ENCODE peak calls at places on chromosomes 12 and 14, in four cellular contexts. C is adrenal gland, Z is tibial artery, W is fibroblast of lung. D is an unnamed sample. For H3K27me3, the result is how much of the 10 kb centered on the place peaks cover.

GRCh38 chr12:130280226-130280625 is 57.5 kb upstream of the PIWIL1 start:
- DNase-seq in W (no peak), Z (no peak), C (no peak), D (no peak)

GRCh38 chr14:95185452-95186392 is 28.4 kb upstream of the DICER1 start:
- DNase-seq in W (peak), C (peak), Z (no peak), D (peak)

GRCh38 chr12:2154050-2154449 is 101.3 kb downstream of the CACNA1C start:
- DNase-seq in C (no peak), W (peak), Z (no peak), D (no peak)

GRCh38 chr14:20421267-20421666 is 8.0 kb upstream of the TEP1 start:
- DNase-seq in C (no peak), Z (no peak), W (no peak), D (no peak)

GRCh38 chr12:26939192-26939832 is 1.0 kb downstream of the FGFR1OP2 start:
- DNase-seq in Z (no peak), C (no peak), W (peak), D (no peak)

GRCh38 chr12:121089031-121089812 is 43.5 kb upstream of the P2RX7 start:
- DNase-seq in C (peak), Z (no peak), W (no peak), D (no peak)

GRCh38 chr12:92075425-92075891 is 70.2 kb downstream of the BTG1 start:
- DNase-seq in C (no peak), Z (no peak), W (peak), D (no peak)

GRCh38 chr14:95513261-95513660 is 3.2 kb downstream of the SYNE3 start:
- DNase-seq in Z (no peak), W (no peak), C (no peak), D (no peak)

GRCh38 chr14:93332032-93332852 is 594 bp downstream of the BTBD7 start:
- DNase-seq in C (peak), Z (peak), W (peak), D (peak)

GRCh38 chr12:50104614-50105366 is 982 bp downstream of the GPD1 start:
- DNase-seq in Z (no peak), W (no peak), C (no peak), D (no peak)

GRCh38 chr14:76812093-76812421 is 625 bp downstream of the ANGEL1 start:
- DNase-seq in C (no peak), W (no peak), Z (no peak), D (no peak)

GRCh38 chr14:73567951-73568885 is 795 bp upstream of the ACOT2 start:
- DNase-seq in C (no peak), Z (no peak), W (peak), D (no peak)

DNA sequence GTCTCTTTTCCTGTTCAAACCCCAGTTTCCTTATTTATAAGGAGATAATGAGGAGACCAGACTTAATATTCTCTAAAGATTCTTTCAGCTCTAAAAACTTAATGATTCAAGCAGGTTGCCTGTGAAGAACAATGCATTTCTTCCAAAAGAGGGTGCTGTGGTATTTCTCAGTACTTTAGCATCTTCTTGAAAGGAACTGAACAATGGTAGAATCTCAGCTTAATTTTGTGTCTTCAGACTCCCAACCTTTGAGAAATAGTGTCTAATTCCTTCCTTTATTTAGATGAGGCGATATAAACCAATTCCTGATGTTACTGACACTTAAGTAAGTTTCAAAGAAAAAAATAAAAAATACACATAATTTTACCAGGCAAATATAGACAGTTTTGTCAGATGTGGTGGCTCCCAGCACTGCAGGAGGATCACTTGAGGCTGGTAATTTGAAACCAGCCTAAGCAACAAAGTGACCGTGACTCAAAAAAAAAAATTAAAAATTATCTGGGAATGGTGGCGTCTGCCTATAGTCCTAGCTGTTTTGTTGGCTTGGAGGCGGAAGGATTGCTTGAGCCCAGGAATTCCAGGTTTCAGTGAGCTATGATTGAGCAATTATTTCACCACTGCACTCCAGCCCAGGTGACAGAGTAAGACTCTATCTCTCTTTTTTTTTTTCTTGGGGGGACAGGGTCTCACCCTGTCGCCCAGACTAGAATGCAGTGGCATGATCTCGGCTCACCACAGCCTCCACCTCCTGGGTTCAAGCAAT is 76.9 kb upstream of the PSMA6 start:
- DNase-seq in C (no peak), Z (no peak), W (peak), D (no peak)
- TF ChIP-seq CTCF in C (peak), Z (peak), W (peak), D (no peak)

GRCh38 chr14:37583358-37584210 is 11.5 kb downstream of the FOXA1 start:
- DNase-seq in Z (no peak), W (no peak), C (no peak), D (peak)
- H3K4me3 ChIP-seq in Z (no peak), W (no peak), C (no peak), D (no peak)

DNA sequence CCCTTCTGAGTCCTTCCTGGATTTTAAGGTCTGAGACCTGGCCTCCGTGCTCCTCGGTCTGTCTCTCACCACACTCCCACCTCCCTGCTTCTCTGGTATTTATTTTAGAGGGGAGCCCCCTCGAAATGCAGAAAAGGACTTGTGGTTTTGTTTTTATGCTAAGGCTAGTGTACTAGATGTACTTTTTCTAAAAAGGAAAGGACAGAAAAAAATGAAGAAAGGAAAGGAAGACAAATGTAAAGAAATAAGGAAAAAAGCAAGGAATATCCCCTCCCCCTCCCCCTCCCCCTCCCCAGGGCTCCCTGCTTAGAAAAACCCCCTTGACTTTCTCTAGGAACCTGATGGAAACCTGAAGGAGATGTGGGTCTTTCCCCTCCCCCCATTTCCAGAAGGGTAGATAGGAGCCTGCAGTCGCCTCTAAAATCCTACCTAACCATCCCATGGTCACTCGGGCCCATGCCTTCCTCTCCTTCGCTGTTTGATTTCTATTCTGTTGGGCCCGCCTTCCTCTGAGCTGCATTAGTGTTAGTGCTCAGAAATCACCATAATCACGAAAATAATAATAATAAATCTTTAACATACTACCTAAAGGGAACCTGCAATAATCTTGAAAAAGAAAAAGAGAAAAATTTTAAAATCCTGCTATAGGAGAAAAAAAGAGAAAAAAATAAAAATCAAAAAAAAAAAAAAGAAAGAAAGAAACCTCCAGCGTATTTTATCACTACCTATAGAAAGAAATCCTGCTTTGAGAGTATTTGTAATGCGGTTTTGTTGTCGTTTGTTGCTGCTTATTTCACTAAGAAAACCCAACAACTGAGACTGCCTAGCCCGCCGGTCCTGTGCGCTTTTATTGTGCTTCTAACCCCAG is 3.1 kb downstream of the HOXC8 start:
- DNase-seq in W (no peak), Z (no peak), C (no peak), D (no peak)
- H3K27me3 ChIP-seq in W (half or more), Z (under half), C (under half), D (under half)

GRCh38 chr12:125533434-125534029 is 468.3 kb downstream of the AACS start:
- DNase-seq in W (peak), C (peak), Z (no peak), D (no peak)
- TF ChIP-seq CTCF in W (no peak), C (peak), Z (no peak), D (peak)

GRCh38 chr14:47346849-47347248 is 328.6 kb downstream of the MDGA2 start:
- DNase-seq in W (no peak), Z (no peak), C (no peak), D (no peak)
- H3K4me3 ChIP-seq in W (no peak), Z (no peak), C (no peak), D (no peak)

GRCh38 chr12:81950871-81951270 is 191.7 kb upstream of the PPFIA2 start:
- DNase-seq in C (no peak), Z (no peak), W (no peak), D (no peak)
- H3K27me3 ChIP-seq in C (under half), Z (under half), W (under half), D (under half)

GRCh38 chr14:105168496-105168978 is at the start of gene JAG2:
- DNase-seq in Z (no peak), W (peak), C (no peak), D (peak)

GRCh38 chr14:105167303-105168092 is 1.1 kb downstream of the JAG2 start:
- DNase-seq in C (no peak), W (no peak), Z (no peak), D (peak)

GRCh38 chr14:105169776-105170655 is 1.4 kb upstream of the JAG2 start:
- DNase-seq in C (no peak), W (no peak), Z (no peak), D (no peak)

GRCh38 chr14:105168093-105168420 is 519 bp downstream of the JAG2 start:
- DNase-seq in C (no peak), W (no peak), Z (no peak), D (no peak)

DNA sequence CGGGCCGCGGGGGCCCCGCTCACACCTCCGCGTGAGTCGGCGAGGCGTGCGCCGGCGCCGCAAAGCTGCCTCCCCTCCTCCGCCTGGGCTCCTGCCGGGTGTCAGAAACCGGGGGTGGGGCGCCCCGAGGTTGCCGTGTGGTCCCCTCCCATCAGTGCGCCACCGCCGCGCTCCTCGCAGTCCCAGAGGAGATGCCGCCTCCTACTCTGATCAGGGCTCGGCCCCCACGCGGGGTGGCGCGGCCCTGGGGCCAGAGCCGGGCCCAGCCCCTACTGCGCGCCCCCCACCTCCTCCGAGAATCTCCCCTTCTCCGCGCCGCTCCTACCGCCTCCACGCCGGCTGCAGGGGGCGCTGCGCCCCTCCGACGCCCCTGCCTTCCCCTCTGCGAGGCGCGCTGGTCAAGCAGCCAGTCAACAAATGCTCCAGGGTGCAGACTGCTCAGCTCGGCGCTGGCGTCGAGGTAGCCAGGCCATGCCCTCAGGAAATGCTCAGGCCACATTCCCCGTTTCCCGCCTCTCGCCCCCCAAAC is 467 bp upstream of the JAG2 start:
- DNase-seq in C (no peak), Z (no peak), W (no peak), D (no peak)
- TF ChIP-seq CTCF in C (peak), Z (no peak), W (peak), D (no peak)

GRCh38 chr14:61570188-61570960 is 124.9 kb upstream of the HIF1A start:
- DNase-seq in W (peak), Z (peak), C (no peak), D (no peak)
- H3K4me3 ChIP-seq in W (no peak), Z (no peak), C (no peak), D (no peak)

DNA sequence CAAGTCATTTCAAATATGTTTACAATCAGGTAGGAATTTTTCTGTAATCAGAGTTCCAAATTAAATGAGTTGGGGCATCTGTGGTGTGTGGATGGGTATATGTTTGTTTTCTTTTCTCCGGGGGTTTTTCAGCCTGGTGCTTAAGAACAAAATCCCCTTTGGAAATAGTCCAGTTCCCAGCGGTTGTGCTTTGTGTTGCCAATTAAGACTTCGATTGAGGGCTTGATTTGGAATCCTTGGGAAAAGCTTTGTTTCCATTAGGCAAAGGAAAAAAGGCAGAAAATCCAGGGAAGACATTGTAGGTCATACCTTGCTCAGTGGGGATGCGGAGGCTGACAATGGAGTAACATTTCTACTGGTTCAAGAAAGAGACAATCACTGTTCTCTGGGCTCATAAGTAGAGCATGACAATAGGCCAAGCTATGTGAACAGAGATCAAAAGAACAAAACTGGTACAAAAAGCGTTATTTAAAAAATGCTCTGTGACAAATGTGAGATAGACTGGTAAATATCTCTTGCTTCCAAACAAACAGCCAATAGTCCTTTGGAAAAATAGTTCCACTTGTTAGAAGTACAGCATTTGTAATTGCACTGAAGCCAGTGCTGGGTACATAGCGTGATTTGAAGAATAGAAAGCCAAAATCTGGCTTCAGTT is 79.7 kb downstream of the EML1 start:
- DNase-seq in Z (no peak), W (peak), C (no peak), D (no peak)
- H3K27me3 ChIP-seq in Z (under half), W (under half), C (under half), D (under half)